ENCODE peak calls at places on chromosomes 16 and 17, in eight cellular contexts. J, K, X, Y, V, I, M and A are unnamed samples.

GRCh38 chr16:71675380-71675779 is 49.1 kb downstream of the PHLPP2 start:
- DNase-seq in V (no peak), K (no peak), J (peak), I (no peak), M (no peak), Y (no peak), X (no peak), A (no peak)

GRCh38 chr16:85903576-85903975 is 4.6 kb downstream of the IRF8 start:
- DNase-seq in I (no peak), X (no peak), Y (no peak), M (no peak), V (peak), J (no peak), K (no peak), A (no peak)

GRCh38 chr17:50057521-50057991 is 1.6 kb downstream of the ITGA3 start:
- DNase-seq in X (peak), J (no peak), V (peak), Y (no peak), I (no peak), K (no peak), M (no peak), A (no peak)

GRCh38 chr16:57893217-57893558 is 77.7 kb downstream of the CNGB1 start:
- DNase-seq in J (no peak), X (no peak), Y (no peak), K (no peak), V (no peak), I (no peak), M (no peak), A (no peak)

GRCh38 chr16:30894540-30895368 is 877 bp upstream of the BCL7C start:
- DNase-seq in I (no peak), J (no peak), Y (no peak), M (no peak), V (no peak), X (no peak), K (no peak), A (no peak)

GRCh38 chr16:12612598-12613101 is 191.0 kb downstream of the CPPED1 start:
- DNase-seq in Y (peak), J (no peak), K (no peak), I (no peak), M (no peak), X (no peak), V (no peak), A (no peak)

GRCh38 chr17:6843241-6843890 is 11.8 kb upstream of the TEKT1 start:
- DNase-seq in V (no peak), Y (no peak), M (no peak), K (peak), J (no peak), I (no peak), X (no peak), A (no peak)

GRCh38 chr17:46977348-46977747 is 1.7 kb downstream of the RPRML start:
- DNase-seq in X (peak), K (no peak), Y (peak), I (no peak), J (no peak), M (peak), V (peak), A (no peak)

GRCh38 chr16:68434654-68435210 is 13.6 kb downstream of the SMPD3 start:
- DNase-seq in J (no peak), I (no peak), X (peak), K (no peak), V (no peak), M (no peak), Y (no peak), A (no peak)

GRCh38 chr17:62827722-62828498 is 19.8 kb upstream of the MARCHF10 start:
- DNase-seq in K (no peak), V (no peak), J (no peak), X (no peak), Y (no peak), M (no peak), I (no peak), A (no peak)

GRCh38 chr17:56020369-56020768 is 132.9 kb upstream of the ANKFN1 start:
- DNase-seq in X (no peak), Y (no peak), I (no peak), M (no peak), J (no peak), K (no peak), V (no peak), A (no peak)

GRCh38 chr17:49603720-49604119 is 28.0 kb downstream of the NXPH3 start:
- DNase-seq in X (no peak), Y (no peak), K (no peak), I (no peak), J (no peak), M (no peak), V (no peak), A (no peak)

GRCh38 chr16:27431773-27432599 is 30.0 kb downstream of the IL21R start:
- DNase-seq in V (peak), Y (no peak), M (peak), K (peak), X (peak), J (no peak), I (peak), A (no peak)

GRCh38 chr17:40548982-40549680 is 16.1 kb downstream of the CCR7 start:
- DNase-seq in X (peak), K (no peak), J (peak), M (peak), I (peak), Y (peak), V (peak), A (peak)

GRCh38 chr16:57798953-57799618 is 3.2 kb downstream of the KIFC3 start:
- DNase-seq in X (no peak), V (no peak), K (no peak), Y (no peak), M (no peak), J (no peak), I (no peak), A (no peak)

GRCh38 chr16:83561876-83562275 is 245.9 kb upstream of the HSBP1 start:
- DNase-seq in M (peak), I (no peak), V (no peak), K (no peak), X (no peak), J (no peak), Y (no peak), A (no peak)

GRCh38 chr16:77918792-77919707 is 103.3 kb upstream of the CLEC3A start:
- DNase-seq in Y (no peak), J (no peak), X (no peak), I (no peak), K (no peak), M (no peak), V (no peak), A (no peak)

GRCh38 chr16:84683691-84684591 is 15.9 kb upstream of the USP10 start:
- DNase-seq in Y (no peak), I (no peak), V (no peak), M (no peak), K (no peak), X (no peak), J (no peak), A (no peak)

GRCh38 chr17:63914471-63914870 is 3.4 kb upstream of the CSHL1 start:
- DNase-seq in M (no peak), K (no peak), V (no peak), I (no peak), J (no peak), Y (no peak), X (no peak), A (no peak)

GRCh38 chr16:29842732-29843346 is 20.2 kb downstream of the CDIPT start:
- DNase-seq in Y (no peak), M (no peak), V (no peak), K (no peak), X (no peak), J (no peak), I (no peak), A (no peak)

DNA sequence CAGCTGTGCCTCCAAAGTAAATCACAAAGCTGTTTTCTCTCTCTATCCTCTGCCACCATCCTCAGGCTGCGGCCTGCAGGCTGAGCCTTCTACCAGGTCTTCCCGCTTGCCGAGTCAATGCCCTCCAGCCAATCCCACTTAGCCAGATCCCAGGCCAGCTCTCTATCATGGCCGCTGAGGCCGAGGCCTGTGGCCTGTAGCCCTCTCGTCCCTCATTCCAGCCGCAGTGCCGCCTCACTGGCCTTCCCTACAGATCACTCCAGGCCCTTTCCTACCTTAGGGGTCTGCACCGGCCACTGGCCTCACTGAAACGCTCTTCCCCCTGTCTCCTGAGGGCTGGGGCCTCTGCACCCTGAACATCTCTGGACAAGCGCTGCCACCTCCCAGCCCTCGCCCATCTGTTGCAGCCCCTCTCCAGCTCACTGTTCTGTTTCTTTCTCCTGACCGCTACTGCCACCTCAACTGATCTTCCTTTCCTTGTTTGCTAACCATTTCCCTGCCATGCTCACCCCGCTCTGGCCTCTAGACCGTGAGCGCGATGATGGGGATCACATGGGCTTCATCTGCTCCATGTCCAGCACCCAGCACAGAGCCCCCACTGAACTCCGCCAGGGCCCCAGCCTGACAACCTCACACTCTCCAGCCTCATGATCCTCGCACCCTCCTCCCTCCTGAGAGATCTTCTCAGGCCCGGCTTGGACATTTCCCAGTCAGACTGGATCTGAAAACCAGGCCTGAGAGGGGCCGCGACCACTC is 8.5 kb downstream of the KNOP1 start:
- DNase-seq in Y (no peak), M (no peak), V (peak), K (no peak), I (no peak), J (no peak), X (no peak), A (no peak)
- TF ChIP-seq CTCF in Y (no peak), M (no peak), V (no peak), K (no peak), I (no peak), J (no peak), X (no peak), A (no peak)

DNA sequence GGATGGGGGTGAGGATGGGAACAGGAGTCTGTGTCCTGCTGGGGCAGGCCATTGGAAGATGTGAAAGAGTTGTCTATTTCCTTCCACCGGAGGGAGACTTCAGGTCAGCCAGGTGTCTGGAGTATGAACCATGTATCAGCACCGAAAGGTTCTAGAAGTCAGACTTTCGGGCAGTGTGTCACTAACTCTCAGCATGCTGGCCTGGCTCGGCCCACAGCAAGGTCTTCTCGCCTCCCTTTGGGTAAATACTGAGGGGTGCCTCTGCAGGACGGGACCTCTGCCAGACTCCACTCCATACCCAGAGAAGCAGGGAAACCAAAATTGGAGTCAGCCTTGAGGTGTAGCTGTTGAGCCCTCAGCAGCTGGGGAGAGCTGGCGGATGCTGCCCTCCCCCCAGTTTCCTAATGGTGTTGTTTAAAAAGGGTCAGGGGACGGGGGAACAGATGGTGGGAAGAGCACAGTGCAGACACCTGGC is 507 bp downstream of the CIITA start:
- DNase-seq in K (no peak), M (no peak), V (no peak), X (no peak), Y (no peak), I (peak), J (no peak), A (peak)
- TF ChIP-seq CTCF in K (peak), M (no peak), V (no peak), X (no peak), Y (no peak), I (no peak), J (no peak), A (no peak)

GRCh38 chr17:81238815-81239713 is at the start of the genes NDUFAF8 and TEPSIN:
- DNase-seq in K (peak), J (peak), Y (peak), I (peak), V (peak), M (peak), X (peak), A (peak)
- TF ChIP-seq CTCF in K (no peak), J (no peak), Y (no peak), I (no peak), V (no peak), M (no peak), X (no peak), A (no peak)

GRCh38 chr17:37770631-37771518 is 26.0 kb upstream of the HNF1B start:
- DNase-seq in Y (peak), J (no peak), I (peak), M (peak), K (no peak), V (no peak), X (peak), A (peak)
- TF ChIP-seq CTCF in Y (peak), J (peak), I (peak), M (peak), K (peak), V (peak), X (peak), A (peak)

DNA sequence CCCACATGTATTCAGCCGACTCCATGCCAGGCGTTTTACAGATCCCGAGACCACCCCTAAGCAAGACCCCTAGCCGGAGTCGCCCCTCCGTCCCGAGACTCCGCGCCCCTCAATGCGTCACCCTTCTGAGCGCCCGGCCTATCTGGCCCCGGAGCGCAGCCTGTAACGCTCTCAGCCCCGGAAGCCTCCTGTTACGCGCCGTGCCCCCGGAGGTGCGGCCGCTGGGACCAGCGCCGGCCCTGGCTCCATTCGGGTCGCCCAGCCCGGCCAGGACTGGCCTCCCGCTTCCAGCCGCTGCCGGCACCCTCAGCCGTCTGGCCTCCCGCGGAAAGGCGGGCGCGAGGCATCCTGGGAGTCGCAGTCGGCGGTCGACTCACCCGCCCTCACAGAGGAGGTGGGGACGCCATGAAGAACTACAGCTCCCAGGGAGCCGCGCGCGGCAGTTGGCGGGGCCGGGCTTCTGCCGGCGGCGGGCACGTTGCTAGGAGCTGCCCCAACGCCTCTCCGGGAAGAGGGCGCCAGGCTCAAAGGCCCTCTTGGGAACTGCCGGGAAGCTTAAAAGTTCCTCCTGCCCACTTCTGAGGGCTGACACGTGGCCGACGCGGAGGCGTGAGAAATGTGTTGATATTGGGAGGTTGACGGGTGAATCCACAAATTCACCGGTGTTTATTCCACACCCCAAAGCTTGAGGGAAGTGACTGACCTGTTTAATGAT is at the start of gene FBF1:
- DNase-seq in J (peak), X (peak), M (peak), Y (peak), I (peak), V (peak), K (peak), A (peak)
- TF ChIP-seq CTCF in J (peak), X (no peak), M (no peak), Y (no peak), I (no peak), V (no peak), K (no peak), A (no peak)